ENCODE peak calls at places on chromosomes 1 and 21, in nine cellular contexts. R is GM19239; T is anterior cingulate cortex; U is stimulated activated CD4-positive, alpha-beta T cell treated with anti-CD3 and anti-CD28 coated beads, Interleukin-12 subunit alpha, Interleukin-12 subunit beta, amount 100 ng/mL, for 4 hours; Z is NCI-H526; E is uterus; Y is CD4-positive, alpha-beta memory T cell; O is psoas muscle; L is NCI-H460. V is an unnamed sample.

GRCh38 chr1:69513621-69514020 is 54.1 kb upstream of the LRRC7 start:
- DNase-seq in R (no peak), T (no peak), U (no peak), Z (no peak), E (no peak), Y (no peak), O (no peak), L (no peak), V (no peak)

GRCh38 chr21:33640697-33641338 is 723 bp downstream of the CRYZL1 start:
- DNase-seq in R (no peak), T (no peak), U (no peak), Z (no peak), E (peak; percentile 19), Y (no peak), O (no peak), L (no peak), V (no peak)

GRCh38 chr1:109528296-109528695 is 11.4 kb upstream of the GPR61 start:
- DNase-seq in R (no peak), T (no peak), U (no peak), Z (no peak), E (no peak), Y (no peak), O (no peak), L (no peak), V (no peak)

GRCh38 chr1:110176299-110176956 is 26.1 kb downstream of the SLC6A17 start:
- DNase-seq in R (no peak), T (no peak), U (no peak), Z (no peak), E (no peak), Y (no peak), O (no peak), L (no peak), V (no peak)

GRCh38 chr1:2431095-2431494 is 18.7 kb upstream of the PEX10 start:
- DNase-seq in R (no peak), T (no peak), U (no peak), Z (no peak), E (no peak), Y (no peak), O (no peak), L (no peak), V (no peak)

GRCh38 chr1:203765029-203765837 is at the start of gene LAX1:
- DNase-seq in R (peak; percentile 76), T (no peak), U (peak; percentile 58), Z (no peak), E (no peak), Y (peak; percentile 84), O (no peak), L (no peak), V (peak; percentile 61)

GRCh38 chr21:44062380-44062779 is 44.8 kb upstream of the PWP2 start:
- DNase-seq in R (no peak), T (no peak), U (no peak), Z (no peak), E (no peak), Y (no peak), O (no peak), L (no peak), V (no peak)

GRCh38 chr1:24619376-24619775 is 23.7 kb upstream of the SRRM1 start:
- DNase-seq in R (no peak), T (peak; percentile 7), U (no peak), Z (no peak), E (no peak), Y (no peak), O (no peak), L (no peak), V (no peak)

GRCh38 chr1:41626616-41627375 is 142.3 kb upstream of the EDN2 start:
- DNase-seq in R (no peak), T (no peak), U (peak; percentile 48), Z (no peak), E (no peak), Y (no peak), O (no peak), L (no peak), V (peak; percentile 22)